ENCODE peak calls at places on chromosome 6, in four cellular contexts. One of them, this sample, is unnamed.

GRCh38 chr6:87918461-87918941 is 129.1 kb upstream of the SPACA1 start:
- DNase-seq in bronchial epithelial cell: peak
- DNase-seq in stomach: no peak
- DNase-seq in hypothalamus: no peak
- DNase-seq in this sample: no peak

GRCh38 chr6:15907914-15908518 is 220.9 kb upstream of the MYLIP start:
- DNase-seq in bronchial epithelial cell: peak
- DNase-seq in stomach: peak
- DNase-seq in hypothalamus: no peak
- DNase-seq in this sample: no peak

GRCh38 chr6:85995339-85996033 is 352.8 kb upstream of the SYNCRIP start:
- DNase-seq in bronchial epithelial cell: no peak
- DNase-seq in stomach: no peak
- DNase-seq in hypothalamus: no peak
- DNase-seq in this sample: no peak

GRCh38 chr6:142884214-142885035 is 60.6 kb downstream of the HIVEP2 start:
- DNase-seq in bronchial epithelial cell: no peak
- DNase-seq in stomach: no peak
- DNase-seq in hypothalamus: no peak
- DNase-seq in this sample: no peak

GRCh38 chr6:139291813-139292619 is at the start of gene TXLNB:
- DNase-seq in bronchial epithelial cell: peak
- DNase-seq in stomach: peak
- DNase-seq in hypothalamus: no peak
- DNase-seq in this sample: peak

GRCh38 chr6:72950114-72950860 is 275.0 kb downstream of the KHDC1L start:
- DNase-seq in bronchial epithelial cell: peak
- DNase-seq in stomach: no peak
- DNase-seq in hypothalamus: no peak
- DNase-seq in this sample: peak

GRCh38 chr6:1767481-1768246 is 157.9 kb downstream of the FOXC1 start:
- DNase-seq in bronchial epithelial cell: peak
- DNase-seq in stomach: no peak
- DNase-seq in hypothalamus: no peak
- DNase-seq in this sample: peak

GRCh38 chr6:113758725-113759576 is 98.2 kb upstream of the MARCKS start:
- DNase-seq in bronchial epithelial cell: peak
- DNase-seq in stomach: no peak
- DNase-seq in hypothalamus: no peak
- DNase-seq in this sample: no peak

GRCh38 chr6:42154461-42155209 is 12.2 kb upstream of the C6orf132 start:
- DNase-seq in bronchial epithelial cell: no peak
- DNase-seq in stomach: no peak
- DNase-seq in hypothalamus: no peak
- DNase-seq in this sample: no peak

GRCh38 chr6:31575952-31576684 is 753 bp downstream of the TNF start:
- DNase-seq in bronchial epithelial cell: no peak
- DNase-seq in stomach: no peak
- DNase-seq in hypothalamus: no peak
- DNase-seq in this sample: no peak

GRCh38 chr6:26660096-26660425 is 515 bp upstream of the ZNF322 start:
- DNase-seq in bronchial epithelial cell: peak
- DNase-seq in stomach: no peak
- DNase-seq in hypothalamus: no peak
- DNase-seq in this sample: no peak

GRCh38 chr6:29947292-29947980 is 5.1 kb downstream of the HLA-A start:
- DNase-seq in bronchial epithelial cell: no peak
- DNase-seq in stomach: no peak
- DNase-seq in hypothalamus: no peak
- DNase-seq in this sample: no peak

GRCh38 chr6:16766043-16766521 is 4.8 kb upstream of the ATXN1 start:
- DNase-seq in bronchial epithelial cell: peak
- DNase-seq in stomach: no peak
- DNase-seq in hypothalamus: no peak
- DNase-seq in this sample: peak

GRCh38 chr6:36752886-36753506 is 55.4 kb downstream of the RAB44 start:
- DNase-seq in bronchial epithelial cell: no peak
- DNase-seq in stomach: no peak
- DNase-seq in hypothalamus: no peak
- DNase-seq in this sample: no peak

GRCh38 chr6:134230087-134230717 is 87.7 kb downstream of the SGK1 start:
- DNase-seq in bronchial epithelial cell: no peak
- DNase-seq in stomach: no peak
- DNase-seq in hypothalamus: peak
- DNase-seq in this sample: no peak

GRCh38 chr6:134805163-134805562 is 144.7 kb downstream of the ALDH8A1 start:
- DNase-seq in bronchial epithelial cell: no peak
- DNase-seq in stomach: no peak
- DNase-seq in hypothalamus: no peak
- DNase-seq in this sample: no peak

This sample was measured in MCF 10A.